ENCODE peak calls at places on chromosomes 6 and 20, in ten cellular contexts. K is heart right ventricle, P is heart left ventricle, H is adrenal gland, T is IMR-90, G is tibial artery, Q is lower lobe of right lung, S is neural progenitor cell, O is psoas muscle, F is stomach. I is an unnamed sample.

GRCh38 chr20:57905448-57905847 is 195.6 kb upstream of the PMEPA1 start:
- DNase-seq in Q (no peak), H (no peak), F (no peak), S (no peak), K (no peak), P (no peak), T (no peak), G (no peak), O (no peak), I (no peak)

GRCh38 chr6:81763968-81764367 is 11.5 kb upstream of the TENT5A start:
- DNase-seq in O (no peak), S (no peak), G (no peak), T (no peak), Q (no peak), P (no peak), H (no peak), K (no peak), F (no peak), I (no peak)

GRCh38 chr6:37625591-37626374 is 71.9 kb downstream of the MDGA1 start:
- DNase-seq in T (no peak), Q (no peak), P (no peak), G (no peak), S (peak; percentile 30), H (no peak), O (no peak), F (no peak), K (no peak), I (no peak)

GRCh38 chr6:132798820-132799538 is 542 bp upstream of the SLC18B1 start:
- DNase-seq in G (peak; percentile 70), H (peak; percentile 79), Q (peak; percentile 80), S (peak; percentile 62), P (peak; percentile 74), O (peak; percentile 50), F (peak; percentile 88), K (peak; percentile 66), T (peak; percentile 61), I (no peak)

GRCh38 chr6:15515660-15516375 is 147.0 kb downstream of the DTNBP1 start:
- DNase-seq in F (no peak), G (no peak), P (no peak), K (no peak), S (no peak), T (no peak), Q (no peak), O (no peak), H (no peak), I (no peak)

GRCh38 chr20:51402201-51402600 is 140.3 kb downstream of the NFATC2 start:
- DNase-seq in S (no peak), F (no peak), O (no peak), T (peak; percentile 71), Q (no peak), K (no peak), H (no peak), P (no peak), G (no peak), I (no peak)

GRCh38 chr20:51935003-51935358 is 132.7 kb upstream of the SALL4 start:
- DNase-seq in O (no peak), T (no peak), P (no peak), G (no peak), Q (no peak), H (no peak), S (no peak), F (no peak), K (no peak), I (no peak)

GRCh38 chr6:11845664-11846577 is 67.3 kb upstream of the ADTRP start:
- DNase-seq in K (no peak), S (no peak), O (no peak), F (no peak), Q (no peak), T (no peak), P (no peak), H (no peak), G (no peak), I (no peak)

GRCh38 chr6:75204959-75205775 is 686 bp downstream of the COL12A1 start:
- DNase-seq in F (no peak), Q (peak; percentile 67), G (peak; percentile 72), S (peak; percentile 60), P (no peak), T (peak; percentile 82), O (peak; percentile 42), H (no peak), K (peak; percentile 37), I (no peak)

GRCh38 chr6:75206338-75207210 is 721 bp upstream of the COL12A1 start:
- DNase-seq in O (peak; percentile 47), G (no peak), T (no peak), P (no peak), K (no peak), H (no peak), Q (no peak), S (peak; percentile 48), F (no peak), I (no peak)

GRCh38 chr6:75204222-75204958 is 1.5 kb downstream of the COL12A1 start:
- DNase-seq in P (peak; percentile 72), K (peak; percentile 86), G (peak; percentile 92), S (peak; percentile 86), O (peak; percentile 73), T (peak; percentile 96), Q (peak; percentile 65), F (peak; percentile 69), H (peak; percentile 80), I (peak; percentile 59)

GRCh38 chr6:75207211-75207984 is 1.5 kb upstream of the COL12A1 start:
- DNase-seq in S (peak; percentile 60), P (no peak), H (no peak), Q (no peak), T (peak; percentile 42), O (peak; percentile 20), K (no peak), G (no peak), F (no peak), I (no peak)

GRCh38 chr6:75205776-75206334 is at the start of gene COL12A1:
- DNase-seq in T (peak; percentile 100), O (peak; percentile 95), K (peak; percentile 84), S (peak; percentile 87), Q (peak; percentile 93), P (peak; percentile 91), G (peak; percentile 96), H (peak; percentile 68), F (peak; percentile 80), I (peak; percentile 96)
- TF ChIP-seq CTCF in T (no peak), O (no peak), K (no peak), S (no peak), Q (no peak), P (no peak), G (no peak), H (no peak), F (no peak), I (peak; percentile 5)

GRCh38 chr6:159052720-159053119 is 7.9 kb upstream of the TAGAP start:
- DNase-seq in F (no peak), O (no peak), T (no peak), H (no peak), K (no peak), G (no peak), Q (no peak), P (no peak), S (no peak), I (no peak)

GRCh38 chr6:159045826-159046225 is 1.0 kb upstream of the TAGAP start:
- DNase-seq in O (no peak), T (no peak), H (no peak), F (no peak), Q (no peak), K (no peak), P (no peak), G (no peak), S (no peak), I (no peak)

GRCh38 chr6:159043986-159044385 is 805 bp downstream of the TAGAP start:
- DNase-seq in Q (no peak), S (no peak), F (no peak), P (no peak), G (no peak), H (no peak), T (no peak), K (no peak), O (no peak), I (no peak)

GRCh38 chr6:159044899-159045727 is at the start of gene TAGAP:
- DNase-seq in T (peak; percentile 2), S (no peak), O (peak; percentile 54), G (peak; percentile 75), F (peak; percentile 70), Q (peak; percentile 86), K (peak; percentile 55), P (peak; percentile 61), H (peak; percentile 60), I (no peak)

DNA sequence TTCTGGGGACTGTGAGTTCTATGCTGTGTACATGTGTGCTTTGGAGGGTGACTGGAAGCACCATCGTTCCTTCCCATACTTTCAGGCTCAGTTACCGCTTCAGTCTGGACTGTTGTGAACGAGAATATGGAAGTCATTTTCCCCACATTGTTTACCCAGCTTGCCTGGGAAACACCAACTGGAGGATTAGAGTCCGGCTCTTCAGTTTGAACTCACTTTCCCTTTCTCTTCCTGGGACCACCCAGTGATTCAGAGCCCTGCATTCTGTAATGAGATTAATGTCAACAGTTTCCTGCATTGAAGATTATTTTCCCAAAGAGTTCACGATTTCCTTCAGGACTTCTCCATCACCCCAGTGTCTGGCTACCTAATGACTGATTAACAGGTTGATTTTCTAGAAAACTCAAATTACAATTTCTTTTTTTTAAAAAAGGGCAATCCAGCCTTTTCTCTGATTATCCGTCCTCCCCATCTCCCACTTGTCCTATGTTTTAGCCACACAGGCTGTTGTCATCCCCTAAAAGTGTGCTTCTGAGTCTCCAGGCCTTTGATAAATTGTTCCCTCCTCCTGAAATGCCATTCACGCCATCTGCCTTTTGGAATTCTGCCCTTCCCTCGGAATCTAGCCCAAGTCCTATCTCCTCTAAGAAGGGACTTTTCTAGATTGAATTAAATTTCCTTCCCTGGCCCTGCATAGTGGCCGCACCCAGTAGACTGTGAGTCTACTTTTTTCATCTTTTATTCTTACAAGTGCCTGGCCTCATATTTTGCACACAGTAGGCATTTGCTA is 3.3 kb upstream of the TAGAP start:
- DNase-seq in H (no peak), G (no peak), T (no peak), O (no peak), K (no peak), P (no peak), Q (no peak), S (peak; percentile 39), F (no peak), I (no peak)
- H3K4me3 ChIP-seq in H (no peak overlapping the region), G (no peak overlapping the region), T (no peak overlapping the region), O (no peak overlapping the region), K (no peak overlapping the region), P (no peak overlapping the region), Q (no peak overlapping the region), S (no peak overlapping the region), F (no peak overlapping the region), I (no peak overlapping the region)

DNA sequence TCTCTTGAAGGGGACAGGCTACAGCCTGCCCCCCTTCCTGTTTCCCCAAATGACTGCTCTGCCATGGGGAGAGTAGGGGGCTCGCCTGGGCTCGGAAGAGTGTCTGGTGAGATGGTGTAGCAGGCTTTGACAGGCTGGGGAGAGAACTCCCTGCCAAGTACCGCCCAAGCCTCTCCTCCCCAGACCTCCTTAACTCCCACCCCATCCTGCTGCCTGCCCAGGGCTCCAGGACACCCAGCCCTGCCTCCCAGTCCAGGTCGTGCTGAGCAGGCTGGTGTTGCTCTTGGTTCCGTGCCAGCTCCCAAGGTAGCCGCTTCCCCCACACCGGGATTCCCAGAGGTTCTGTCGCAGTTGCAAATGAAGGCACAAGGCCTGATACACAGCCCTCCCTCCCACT is 9.9 kb downstream of the VEGFA start:
- DNase-seq in S (no peak), G (no peak), K (no peak), F (peak; percentile 78), O (no peak), P (peak; percentile 61), T (no peak), H (peak; percentile 61), Q (peak; percentile 43), I (no peak)
- H3K36me3 ChIP-seq in S (no peaks in the 10 kb centered on the region), G (peaks cover 21% of the 10 kb centered on the region), K (peaks cover 86% of the 10 kb centered on the region), F (peaks cover 81% of the 10 kb centered on the region), O (peaks cover 100% of the 10 kb centered on the region), P (peaks cover 96% of the 10 kb centered on the region), T (peaks cover 97% of the 10 kb centered on the region), H (no peaks in the 10 kb centered on the region), Q (peaks cover 85% of the 10 kb centered on the region), I (peaks cover 74% of the 10 kb centered on the region)

GRCh38 chr20:48679011-48679410 is 148.8 kb downstream of the PREX1 start:
- DNase-seq in F (no peak), O (no peak), H (no peak), Q (no peak), P (no peak), K (no peak), T (no peak), S (no peak), G (no peak), I (no peak)

GRCh38 chr20:48674461-48674860 is 153.3 kb downstream of the PREX1 start:
- DNase-seq in K (no peak), H (no peak), P (no peak), G (no peak), O (no peak), T (no peak), Q (no peak), F (no peak), S (no peak), I (no peak)

GRCh38 chr20:48676125-48676524 is 151.7 kb downstream of the PREX1 start:
- DNase-seq in Q (peak; percentile 24), G (no peak), H (no peak), P (no peak), T (no peak), S (no peak), F (no peak), K (no peak), O (no peak), I (no peak)

GRCh38 chr20:48679603-48680002 is 148.2 kb downstream of the PREX1 start:
- DNase-seq in P (no peak), K (no peak), T (no peak), O (no peak), Q (no peak), H (no peak), G (no peak), F (no peak), S (peak; percentile 19), I (no peak)

GRCh38 chr20:48676795-48677447 is 150.9 kb downstream of the PREX1 start:
- DNase-seq in F (no peak), K (no peak), O (no peak), T (no peak), H (no peak), S (no peak), P (no peak), Q (no peak), G (no peak), I (no peak)
- TF ChIP-seq CTCF in F (no peak), K (no peak), O (no peak), T (no peak), H (no peak), S (no peak), P (no peak), Q (no peak), G (no peak), I (no peak)

I was measured in BJ.